ENCODE peak calls at places on chromosomes 12 and 14, in five cellular contexts. N, V, D, G and H are unnamed samples.

GRCh38 chr12:95185834-95186233 is 31.4 kb downstream of the FGD6 start:
- DNase-seq in N (no peak), V (no peak), D (no peak), G (no peak), H (no peak)

GRCh38 chr14:22265319-22266140 is 323.5 kb downstream of the DAD1 start:
- DNase-seq in N (no peak), V (no peak), D (no peak), G (peak; percentile 32), H (no peak)

GRCh38 chr14:68784298-68784910 is 8.5 kb downstream of the ZFP36L1 start:
- DNase-seq in N (peak; percentile 70), V (no peak), D (peak; percentile 36), G (peak; percentile 83), H (no peak)

GRCh38 chr14:77123381-77124344 is 17.9 kb downstream of the ZDHHC22 start:
- DNase-seq in N (peak; percentile 85), V (no peak), D (peak; percentile 94), G (no peak), H (no peak)

GRCh38 chr12:71392521-71393145 is 47.0 kb upstream of the LGR5 start:
- DNase-seq in N (no peak), V (peak; percentile 37), D (peak; percentile 70), G (peak; percentile 88), H (peak; percentile 30)

GRCh38 chr12:112096667-112097066 is 11.9 kb downstream of the NAA25 start:
- DNase-seq in N (no peak), V (no peak), D (peak; percentile 66), G (peak; percentile 84), H (no peak)

GRCh38 chr12:124509676-124510300 is 57.6 kb downstream of the NCOR2 start:
- DNase-seq in N (no peak), V (no peak), D (peak; percentile 84), G (peak; percentile 80), H (no peak)

GRCh38 chr12:56867216-56867615 is 67.0 kb downstream of the SDR9C7 start:
- DNase-seq in N (no peak), V (no peak), D (no peak), G (no peak), H (no peak)

GRCh38 chr14:41810362-41810761 is 203.7 kb downstream of the LRFN5 start:
- DNase-seq in N (no peak), V (no peak), D (no peak), G (no peak), H (no peak)

GRCh38 chr12:25287610-25288009 is 36.9 kb upstream of the KRAS start:
- DNase-seq in N (no peak), V (no peak), D (no peak), G (no peak), H (no peak)

GRCh38 chr12:7399089-7399488 is 44.9 kb downstream of the CD163L1 start:
- DNase-seq in N (no peak), V (no peak), D (no peak), G (no peak), H (no peak)

GRCh38 chr12:84843588-84844144 is 68.9 kb downstream of the SLC6A15 start:
- DNase-seq in N (no peak), V (no peak), D (no peak), G (no peak), H (no peak)

GRCh38 chr14:64422753-64423152 is 34.6 kb downstream of the MTHFD1 start:
- DNase-seq in N (no peak), V (no peak), D (no peak), G (no peak), H (no peak)

GRCh38 chr14:54435500-54435981 is 5.6 kb downstream of the CNIH1 start:
- DNase-seq in N (no peak), V (no peak), D (peak; percentile 30), G (peak; percentile 72), H (no peak)

GRCh38 chr14:67987596-67987995 is 168.0 kb downstream of the RAD51B start:
- DNase-seq in N (no peak), V (peak; percentile 72), D (no peak), G (peak; percentile 87), H (no peak)

GRCh38 chr14:75069811-75070145 is 337 bp downstream of the ZC2HC1C start:
- DNase-seq in N (no peak), V (no peak), D (no peak), G (no peak), H (no peak)

DNA sequence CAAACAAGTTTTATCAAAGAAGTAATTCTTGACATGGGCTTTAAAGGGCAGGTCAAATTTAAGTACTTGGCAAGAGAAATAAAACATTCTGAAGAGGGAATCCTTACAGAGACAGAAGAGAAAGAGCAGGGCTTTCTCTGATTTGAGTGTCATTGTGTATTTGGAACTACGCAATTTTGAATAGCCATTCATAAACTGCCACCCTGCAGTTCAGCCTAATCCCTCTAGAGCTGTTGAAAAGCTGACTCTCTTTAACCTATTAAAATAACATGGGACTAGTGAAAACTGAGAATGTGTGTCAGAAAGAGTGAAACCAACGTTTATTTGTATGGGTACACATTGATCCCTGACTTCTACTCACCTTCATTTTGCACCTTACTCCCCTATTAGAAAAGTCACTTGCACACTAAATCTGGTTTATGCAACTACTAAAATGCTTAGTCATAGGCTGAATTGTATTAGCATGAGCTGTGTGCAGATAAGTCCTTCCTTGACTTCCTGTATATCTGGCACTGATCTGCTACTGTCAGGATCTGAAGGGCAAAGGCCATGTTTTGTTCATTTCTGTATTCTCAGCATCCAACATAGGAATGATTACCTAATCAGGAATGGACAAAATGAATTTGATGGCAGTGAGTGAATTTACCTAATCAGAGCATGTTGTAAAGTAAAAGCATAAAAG is 458.9 kb downstream of the NOVA1 start:
- DNase-seq in N (no peak), V (no peak), D (no peak), G (peak; percentile 58), H (no peak)
- TF ChIP-seq CTCF in N (no peak), V (no peak), D (no peak), G (peak; percentile 11), H (no peak)

DNA sequence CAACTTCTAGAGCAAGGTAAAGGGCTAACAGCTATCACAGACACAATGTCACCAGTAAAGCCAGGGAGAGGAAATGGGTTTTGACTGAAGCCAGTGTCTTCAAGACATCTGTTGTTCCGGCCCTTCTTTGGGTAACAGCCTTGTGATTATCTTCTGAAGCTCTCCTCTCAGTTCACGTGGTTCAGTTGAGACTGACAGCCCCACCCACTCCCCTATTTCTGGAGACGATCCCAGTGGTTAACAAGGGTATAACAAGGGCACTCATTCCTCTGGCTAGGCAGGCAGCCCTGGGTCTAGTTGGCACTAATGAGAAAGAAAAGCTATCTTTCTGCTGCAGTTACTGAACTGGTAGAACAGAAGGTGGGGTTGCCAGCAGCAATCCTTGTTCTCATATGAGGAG is 6.9 kb downstream of the GNPTAB start:
- DNase-seq in N (no peak), V (no peak), D (peak; percentile 65), G (no peak), H (no peak)
- TF ChIP-seq CTCF in N (peak; percentile 43), V (peak; percentile 6), D (no peak), G (peak; percentile 11), H (no peak)

GRCh38 chr12:13959131-13959734 is 22.2 kb downstream of the GRIN2B start:
- DNase-seq in N (no peak), V (no peak), D (no peak), G (no peak), H (no peak)

GRCh38 chr12:13964666-13965065 is 16.7 kb downstream of the GRIN2B start:
- DNase-seq in N (no peak), V (no peak), D (no peak), G (no peak), H (no peak)

GRCh38 chr12:13961983-13962382 is 19.4 kb downstream of the GRIN2B start:
- DNase-seq in N (no peak), V (no peak), D (no peak), G (no peak), H (no peak)

GRCh38 chr12:13957576-13957975 is 23.8 kb downstream of the GRIN2B start:
- DNase-seq in N (no peak), V (no peak), D (no peak), G (no peak), H (no peak)

DNA sequence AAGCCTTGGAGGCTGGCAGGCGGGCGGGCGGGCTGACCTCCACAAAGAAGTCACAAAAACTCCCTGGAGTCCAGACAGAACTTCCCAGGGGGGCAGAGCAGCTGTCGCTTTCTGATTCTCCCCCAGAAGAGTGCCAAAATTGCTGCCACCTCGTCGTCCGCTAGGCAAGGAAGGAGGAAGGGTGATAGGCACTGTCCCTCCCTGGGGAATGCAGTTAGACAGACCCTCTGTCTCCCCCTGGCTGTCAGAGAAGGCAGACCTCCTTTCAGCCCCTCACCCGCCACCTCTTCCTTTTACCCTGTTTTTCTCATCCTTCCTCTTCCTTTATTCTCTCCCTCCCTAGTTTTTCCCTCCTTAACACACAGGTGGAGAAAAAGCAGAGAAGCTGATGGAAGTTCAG is 18.7 kb downstream of the GRIN2B start:
- DNase-seq in N (no peak), V (no peak), D (peak; percentile 13), G (no peak), H (no peak)
- TF ChIP-seq CTCF in N (no peak), V (peak; percentile 33), D (no peak), G (no peak), H (peak; percentile 52)

GRCh38 chr12:26918321-26919215 is 19.2 kb downstream of the INTS13 start:
- DNase-seq in N (no peak), V (no peak), D (no peak), G (peak; percentile 16), H (no peak)
- TF ChIP-seq CTCF in N (peak; percentile 27), V (peak; percentile 31), D (no peak), G (no peak), H (no peak)

GRCh38 chr12:12398026-12398859 is 41.4 kb downstream of the BORCS5 start:
- DNase-seq in N (peak; percentile 67), V (peak; percentile 89), D (peak; percentile 97), G (peak; percentile 99), H (no peak)
- TF ChIP-seq CTCF in N (no peak), V (peak; percentile 14), D (no peak), G (no peak), H (no peak)

GRCh38 chr12:54678131-54678530 is 30.0 kb upstream of the DCD start:
- DNase-seq in N (no peak), V (no peak), D (no peak), G (no peak), H (no peak)

GRCh38 chr12:54682674-54683073 is 34.5 kb upstream of the DCD start:
- DNase-seq in N (no peak), V (no peak), D (no peak), G (no peak), H (no peak)

GRCh38 chr12:54684636-54685630 is 36.8 kb upstream of the DCD start:
- DNase-seq in N (no peak), V (no peak), D (peak; percentile 6), G (no peak), H (no peak)

GRCh38 chr12:54683388-54683787 is 35.2 kb upstream of the DCD start:
- DNase-seq in N (no peak), V (no peak), D (no peak), G (no peak), H (no peak)

DNA sequence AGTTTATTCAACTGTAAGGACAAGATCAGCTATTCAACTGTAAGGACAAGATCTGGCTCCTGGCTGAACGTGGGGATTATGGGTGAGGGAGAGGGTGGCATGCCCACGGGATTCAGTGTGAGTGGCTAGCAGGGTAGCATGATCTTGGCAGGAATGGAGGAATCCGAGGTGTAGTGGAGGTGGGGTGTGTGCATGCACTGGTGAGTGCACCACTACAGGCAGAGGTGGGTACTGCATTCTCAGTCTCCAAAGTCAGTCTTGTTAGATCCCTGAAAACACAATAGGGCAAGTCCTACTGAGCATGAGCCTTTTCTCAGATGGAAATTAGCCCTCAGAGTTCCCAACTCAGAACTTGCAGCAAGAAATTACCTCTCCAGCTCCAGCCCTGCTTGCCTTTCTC is 32.2 kb upstream of the DCD start:
- DNase-seq in N (no peak), V (no peak), D (peak; percentile 51), G (peak; percentile 17), H (no peak)
- TF ChIP-seq CTCF in N (peak; percentile 33), V (peak; percentile 49), D (peak; percentile 44), G (peak; percentile 48), H (peak; percentile 24)

GRCh38 chr12:49069507-49070346 is at the start of gene RHEBL1:
- DNase-seq in N (peak; percentile 99), V (peak; percentile 78), D (peak; percentile 98), G (peak; percentile 98), H (peak; percentile 94)
- TF ChIP-seq CTCF in N (peak; percentile 14), V (peak; percentile 16), D (no peak), G (peak; percentile 16), H (no peak)